ENCODE peak calls at places on chromosome 3, in five cellular contexts. G is lower lobe of right lung; X is cardiac muscle cell; D is uterus; E is CD4-positive, CD25-positive, alpha-beta regulatory T cell. M is an unnamed sample.

GRCh38 chr3:37768107-37768809 is 93.4 kb upstream of the CTDSPL start:
- DNase-seq in G (no peak), X (peak; percentile 63), D (no peak), E (no peak), M (no peak)

GRCh38 chr3:126208618-126209256 is 28.4 kb upstream of the ALDH1L1 start:
- DNase-seq in G (peak; percentile 78), X (no peak), D (peak; percentile 70), E (no peak), M (no peak)

GRCh38 chr3:18047052-18047451 is 304.6 kb upstream of the TBC1D5 start:
- DNase-seq in G (no peak), X (no peak), D (no peak), E (no peak), M (no peak)

GRCh38 chr3:152177757-152178156 is 91.0 kb upstream of the MBNL1 start:
- DNase-seq in G (no peak), X (no peak), D (no peak), E (no peak), M (no peak)

GRCh38 chr3:85589145-85589544 is 630.4 kb downstream of the CADM2 start:
- DNase-seq in G (no peak), X (no peak), D (no peak), E (no peak), M (no peak)

GRCh38 chr3:149820183-149820582 is 7.2 kb downstream of the RNF13 start:
- DNase-seq in G (no peak), X (no peak), D (no peak), E (no peak), M (no peak)

GRCh38 chr3:136249593-136250225 is 431 bp upstream of the PCCB start:
- DNase-seq in G (no peak), X (no peak), D (no peak), E (no peak), M (no peak)

GRCh38 chr3:156525808-156526207 is 29.1 kb downstream of the SSR3 start:
- DNase-seq in G (no peak), X (no peak), D (no peak), E (no peak), M (no peak)

GRCh38 chr3:57999423-58000115 is 8.7 kb upstream of the FLNB start:
- DNase-seq in G (no peak), X (no peak), D (no peak), E (no peak), M (no peak)

GRCh38 chr3:188875413-188875812 is 296.4 kb upstream of the TPRG1 start:
- DNase-seq in G (no peak), X (no peak), D (no peak), E (no peak), M (no peak)

GRCh38 chr3:187640823-187641135 is 29.4 kb downstream of the SST start:
- DNase-seq in G (no peak), X (no peak), D (no peak), E (no peak), M (no peak)

GRCh38 chr3:174945276-174945675 is 86.1 kb downstream of the NAALADL2 start:
- DNase-seq in G (no peak), X (no peak), D (no peak), E (no peak), M (no peak)

GRCh38 chr3:130850044-130850797 is 43.7 kb upstream of the ATP2C1 start:
- DNase-seq in G (no peak), X (no peak), D (no peak), E (peak; percentile 27), M (no peak)

GRCh38 chr3:100032262-100032661 is 82.0 kb downstream of the FILIP1L start:
- DNase-seq in G (no peak), X (no peak), D (no peak), E (no peak), M (no peak)

GRCh38 chr3:112619295-112619694 is 21.6 kb downstream of the CCDC80 start:
- DNase-seq in G (no peak), X (no peak), D (no peak), E (no peak), M (no peak)

GRCh38 chr3:134083626-134084229 is 54.0 kb upstream of the SLCO2A1 start:
- DNase-seq in G (no peak), X (no peak), D (no peak), E (no peak), M (no peak)
- H3K4me3 ChIP-seq in G (no peak overlapping the region), X (no peak overlapping the region), D (no peak overlapping the region), E (no peak overlapping the region), M (no peak overlapping the region)

GRCh38 chr3:128056258-128056657 is 4.0 kb downstream of the SEC61A1 start:
- DNase-seq in G (no peak), X (no peak), D (no peak), E (no peak), M (no peak)
- H3K36me3 ChIP-seq in G (peaks cover 71% of the 10 kb centered on the region), X (peaks cover 50% of the 10 kb centered on the region), D (no peaks in the 10 kb centered on the region), E (peaks cover 66% of the 10 kb centered on the region), M (peaks cover 40% of the 10 kb centered on the region)

GRCh38 chr3:16992198-16992597 is 107.4 kb downstream of the PLCL2 start:
- DNase-seq in G (no peak), X (no peak), D (no peak), E (no peak), M (no peak)

GRCh38 chr3:16990163-16990562 is 105.4 kb downstream of the PLCL2 start:
- DNase-seq in G (no peak), X (no peak), D (no peak), E (no peak), M (no peak)

GRCh38 chr3:16998236-16998923 is 113.6 kb downstream of the PLCL2 start:
- DNase-seq in G (no peak), X (no peak), D (no peak), E (no peak), M (no peak)

GRCh38 chr3:16994842-16995535 is 110.2 kb downstream of the PLCL2 start:
- DNase-seq in G (no peak), X (no peak), D (no peak), E (no peak), M (no peak)

DNA sequence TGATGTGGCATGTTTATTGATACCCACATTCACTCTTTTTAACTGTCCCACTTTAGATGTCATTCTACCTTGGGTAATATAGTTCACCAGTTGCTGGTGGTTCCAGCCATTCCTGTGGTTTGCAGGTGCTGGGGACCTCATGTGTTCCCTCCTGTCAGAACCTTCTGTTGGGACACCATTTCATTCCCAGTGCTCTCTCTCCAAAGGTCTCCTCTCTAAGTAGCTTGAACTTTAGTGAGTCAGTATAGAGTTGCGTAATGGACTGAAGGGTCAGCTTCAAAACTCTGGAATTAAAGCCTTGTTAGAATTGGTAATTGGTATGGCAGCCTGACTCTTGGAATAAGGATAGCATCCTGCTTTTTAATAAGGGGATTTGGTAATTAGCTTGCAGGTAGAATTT is 108.5 kb downstream of the PLCL2 start:
- DNase-seq in G (no peak), X (no peak), D (no peak), E (no peak), M (no peak)
- H3K27me3 ChIP-seq in G (no peaks in the 10 kb centered on the region), X (peaks cover 6% of the 10 kb centered on the region), D (no peaks in the 10 kb centered on the region), E (no peaks in the 10 kb centered on the region), M (peaks cover 48% of the 10 kb centered on the region)

GRCh38 chr3:119309591-119309990 is 15.4 kb downstream of the ARHGAP31 start:
- DNase-seq in G (no peak), X (no peak), D (no peak), E (no peak), M (no peak)
- H3K4me3 ChIP-seq in G (no peak overlapping the region), X (no peak overlapping the region), D (no peak overlapping the region), E (no peak overlapping the region), M (no peak overlapping the region)

M was measured in H7.